ENCODE peak calls at places on chromosomes 5 and 9, in five cellular contexts. J is fibroblast of mammary gland; K is T1000; S is stimulated activated CD4-positive, alpha-beta T cell treated with anti-CD3 and anti-CD28 coated beads, TNF-alpha, amount 100 ng/mL, for 1 hour; N is H7. R is an unnamed sample.

GRCh38 chr5:130529111-130529510 is 624.8 kb downstream of the CHSY3 start:
- DNase-seq in J (no peak), K (no peak), S (no peak), N (no peak), R (no peak)

GRCh38 chr5:3036041-3036440 is 284.6 kb upstream of the IRX2 start:
- DNase-seq in J (no peak), K (no peak), S (no peak), N (no peak), R (no peak)

GRCh38 chr5:157026789-157027424 is 32.0 kb downstream of the HAVCR1 start:
- DNase-seq in J (peak), K (no peak), S (no peak), N (peak), R (no peak)

GRCh38 chr9:5493597-5494511 is 16.5 kb upstream of the PDCD1LG2 start:
- DNase-seq in J (peak), K (no peak), S (no peak), N (no peak), R (no peak)

GRCh38 chr9:136947955-136948510 is 3.0 kb downstream of the C8G start:
- DNase-seq in J (peak), K (no peak), S (no peak), N (peak), R (no peak)

GRCh38 chr5:9559965-9560364 is 14.1 kb upstream of the SEMA5A start:
- DNase-seq in J (no peak), K (no peak), S (no peak), N (no peak), R (no peak)

GRCh38 chr5:73363911-73364730 is 84.5 kb downstream of the FOXD1 start:
- DNase-seq in J (peak), K (no peak), S (no peak), N (no peak), R (no peak)

GRCh38 chr5:174981416-174981815 is 257.0 kb downstream of the MSX2 start:
- DNase-seq in J (no peak), K (no peak), S (no peak), N (no peak), R (no peak)

GRCh38 chr5:68049053-68049713 is 166.4 kb upstream of the PIK3R1 start:
- DNase-seq in J (peak), K (no peak), S (no peak), N (no peak), R (no peak)

GRCh38 chr9:36665387-36665786 is 92.7 kb downstream of the MELK start:
- DNase-seq in J (no peak), K (no peak), S (no peak), N (no peak), R (no peak)

GRCh38 chr9:130480673-130481072 is 35.9 kb downstream of the ASS1 start:
- DNase-seq in J (no peak), K (no peak), S (no peak), N (peak), R (no peak)

GRCh38 chr5:124599048-124599973 is 147.1 kb downstream of the ZNF608 start:
- DNase-seq in J (peak), K (no peak), S (no peak), N (no peak), R (no peak)

GRCh38 chr9:32581512-32582143 is 8.7 kb upstream of the NDUFB6 start:
- DNase-seq in J (peak), K (no peak), S (no peak), N (peak), R (no peak)

GRCh38 chr5:52893105-52893504 is 96.0 kb upstream of the ITGA2 start:
- DNase-seq in J (peak), K (no peak), S (no peak), N (no peak), R (no peak)

GRCh38 chr5:40191041-40191550 is 488.6 kb upstream of the PTGER4 start:
- DNase-seq in J (peak), K (no peak), S (no peak), N (no peak), R (no peak)

GRCh38 chr9:36728651-36729520 is 156.2 kb downstream of the MELK start:
- DNase-seq in J (peak), K (no peak), S (peak), N (peak), R (peak)

GRCh38 chr9:131748411-131748955 is 8.6 kb upstream of the RAPGEF1 start:
- DNase-seq in J (no peak), K (no peak), S (no peak), N (no peak), R (no peak)